ENCODE peak calls at places on chromosomes 12 and 14, in eight cellular contexts. W, L, D, Z, S, Y, K and A are unnamed samples.

GRCh38 chr14:89720741-89721315 is 233.7 kb downstream of the EFCAB11 start:
- DNase-seq in K (no peak), D (no peak), Y (no peak), L (peak), S (no peak), W (no peak), Z (peak), A (no peak)

GRCh38 chr14:94598816-94599655 is 13.2 kb upstream of the SERPINA3 start:
- DNase-seq in Y (peak), D (peak), W (peak), Z (peak), L (peak), S (peak), K (peak), A (peak)

GRCh38 chr12:84658877-84659276 is 253.7 kb downstream of the SLC6A15 start:
- DNase-seq in K (no peak), S (no peak), Z (no peak), D (no peak), L (no peak), Y (no peak), W (no peak), A (no peak)

GRCh38 chr14:29584992-29585391 is 342.7 kb downstream of the PRKD1 start:
- DNase-seq in K (peak), Z (no peak), L (peak), D (peak), S (no peak), W (peak), Y (peak), A (peak)

GRCh38 chr14:90820958-90821357 is 4.7 kb upstream of the TTC7B start:
- DNase-seq in Z (peak), K (no peak), L (peak), S (peak), W (no peak), Y (no peak), D (no peak), A (peak)

GRCh38 chr12:14998941-14999340 is 26.1 kb downstream of the PDE6H start:
- DNase-seq in Z (no peak), W (no peak), Y (no peak), K (no peak), D (no peak), L (peak), S (no peak), A (no peak)

GRCh38 chr12:119840617-119841016 is 36.5 kb downstream of the CIT start:
- DNase-seq in S (no peak), L (no peak), D (no peak), Z (no peak), Y (no peak), W (no peak), K (no peak), A (no peak)

GRCh38 chr12:24795699-24796385 is 153.1 kb downstream of the BCAT1 start:
- DNase-seq in Z (no peak), K (no peak), W (no peak), Y (no peak), D (no peak), S (peak), L (no peak), A (no peak)

GRCh38 chr14:70536830-70537229 is 2.0 kb upstream of the ADAM20 start:
- DNase-seq in K (no peak), L (no peak), Z (no peak), D (no peak), W (no peak), S (no peak), Y (no peak), A (no peak)

GRCh38 chr12:108788076-108788782 is 56.9 kb upstream of the CORO1C start:
- DNase-seq in Y (no peak), D (peak), S (no peak), L (no peak), K (no peak), W (no peak), Z (no peak), A (peak)

GRCh38 chr12:67035121-67035520 is 234.0 kb upstream of the CAND1 start:
- DNase-seq in K (no peak), Z (no peak), S (no peak), L (no peak), Y (no peak), D (no peak), W (no peak), A (no peak)

GRCh38 chr12:48980389-48980952 is 2.3 kb downstream of the WNT1 start:
- DNase-seq in Y (peak), W (peak), K (no peak), S (no peak), L (no peak), Z (no peak), D (no peak), A (no peak)

GRCh38 chr12:51365276-51365675 is 18.8 kb upstream of the CELA1 start:
- DNase-seq in Z (no peak), S (no peak), Y (no peak), W (no peak), L (no peak), D (no peak), K (no peak), A (no peak)

GRCh38 chr12:586318-587071 is 76.8 kb downstream of the NINJ2 start:
- DNase-seq in W (no peak), D (peak), L (no peak), S (no peak), Y (no peak), Z (no peak), K (no peak), A (no peak)

GRCh38 chr14:99534863-99535262 is 53.7 kb downstream of the CCNK start:
- DNase-seq in L (peak), W (no peak), D (peak), S (no peak), K (no peak), Y (no peak), Z (no peak), A (no peak)

GRCh38 chr12:452667-453210 is 7.0 kb upstream of the B4GALNT3 start:
- DNase-seq in Y (no peak), L (no peak), K (no peak), S (no peak), Z (peak), D (no peak), W (no peak), A (peak)

GRCh38 chr14:35341454-35342159 is 49.4 kb downstream of the PSMA6 start:
- DNase-seq in W (peak), Z (peak), S (peak), L (peak), K (peak), Y (peak), D (peak), A (peak)

GRCh38 chr12:69405466-69405865 is 45.9 kb downstream of the YEATS4 start:
- DNase-seq in L (peak), D (no peak), Y (peak), Z (no peak), W (peak), K (peak), S (peak), A (peak)
- H3K27ac ChIP-seq in L (no peak), D (no peak), Y (peak), Z (no peak), W (peak), K (no peak), S (no peak), A (peak)

DNA sequence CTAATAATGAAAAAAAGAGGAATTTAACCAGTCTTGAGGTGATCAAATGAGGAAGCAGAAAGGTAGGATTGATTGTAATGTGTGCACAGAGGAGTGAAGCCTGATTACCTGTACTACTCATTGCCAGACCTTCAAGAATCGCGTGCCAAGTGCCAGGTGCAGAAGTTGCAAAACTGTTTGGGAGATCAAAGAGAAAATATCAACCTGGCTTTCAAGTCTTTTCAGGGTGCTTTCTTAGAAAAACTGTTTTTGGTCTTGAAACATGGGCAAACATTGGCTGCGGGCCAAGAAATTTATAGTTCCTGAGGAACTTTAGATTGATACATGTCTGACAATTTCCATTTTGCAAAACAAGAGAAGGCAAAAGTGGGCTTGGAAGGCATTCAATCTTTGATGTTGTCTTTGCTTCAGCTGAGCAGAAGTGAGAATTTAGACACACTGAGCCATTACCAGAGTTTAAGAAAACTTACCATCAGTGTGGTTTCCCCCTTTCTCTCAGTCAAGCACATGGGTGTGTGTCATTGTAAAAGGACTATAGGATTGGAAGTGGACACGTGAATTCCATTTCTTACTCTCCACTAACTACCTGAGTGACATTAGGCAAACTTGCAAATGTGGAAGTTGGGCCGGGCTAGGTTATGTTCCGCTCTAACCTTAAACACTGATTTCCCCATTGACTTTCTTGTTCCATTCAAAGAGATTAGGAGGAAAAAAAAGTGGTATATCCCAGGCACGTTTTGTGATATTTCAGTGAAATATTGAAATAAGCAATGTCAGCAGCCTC is 486.2 kb downstream of the DIO2 start:
- DNase-seq in S (no peak), K (no peak), Z (peak), Y (no peak), D (no peak), L (no peak), W (no peak), A (peak)
- H3K27ac ChIP-seq in S (no peak), K (no peak), Z (no peak), Y (no peak), D (no peak), L (no peak), W (no peak), A (no peak)

DNA sequence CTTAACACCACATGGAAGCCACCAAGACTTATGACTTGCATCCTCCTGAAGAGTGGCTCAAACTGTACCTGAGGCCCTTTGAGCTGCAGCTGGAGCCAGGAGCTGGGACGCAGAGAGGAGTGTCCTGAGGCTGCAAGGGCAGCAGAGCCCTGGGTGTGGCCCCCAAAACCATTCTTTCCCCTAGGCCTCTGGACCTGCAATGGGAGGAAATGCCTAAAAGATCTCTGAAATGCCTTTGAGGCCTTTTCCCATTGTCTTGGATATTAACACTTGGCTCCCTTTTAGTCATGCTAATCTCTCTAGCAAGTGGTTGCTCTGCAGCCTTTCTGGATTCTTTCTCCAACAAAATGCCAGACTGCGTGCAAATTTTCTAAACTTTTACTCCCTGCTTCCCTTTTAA is 156.1 kb downstream of the SLC38A4 start:
- DNase-seq in S (no peak), Y (no peak), K (no peak), L (no peak), D (no peak), Z (no peak), W (no peak), A (no peak)
- H3K27ac ChIP-seq in S (no peak), Y (no peak), K (no peak), L (no peak), D (no peak), Z (no peak), W (no peak), A (no peak)

GRCh38 chr14:61218157-61218556 is 63.0 kb downstream of the TMEM30B start:
- DNase-seq in W (no peak), D (no peak), Z (no peak), S (no peak), Y (no peak), K (no peak), L (no peak), A (no peak)
- H3K27ac ChIP-seq in W (peak), D (no peak), Z (no peak), S (no peak), Y (no peak), K (no peak), L (no peak), A (no peak)

GRCh38 chr14:22564463-22564862 is 24.6 kb downstream of the DAD1 start:
- DNase-seq in K (no peak), Z (no peak), Y (no peak), S (no peak), W (no peak), D (no peak), L (no peak), A (no peak)
- H3K27ac ChIP-seq in K (no peak), Z (peak), Y (no peak), S (no peak), W (peak), D (peak), L (no peak), A (no peak)

DNA sequence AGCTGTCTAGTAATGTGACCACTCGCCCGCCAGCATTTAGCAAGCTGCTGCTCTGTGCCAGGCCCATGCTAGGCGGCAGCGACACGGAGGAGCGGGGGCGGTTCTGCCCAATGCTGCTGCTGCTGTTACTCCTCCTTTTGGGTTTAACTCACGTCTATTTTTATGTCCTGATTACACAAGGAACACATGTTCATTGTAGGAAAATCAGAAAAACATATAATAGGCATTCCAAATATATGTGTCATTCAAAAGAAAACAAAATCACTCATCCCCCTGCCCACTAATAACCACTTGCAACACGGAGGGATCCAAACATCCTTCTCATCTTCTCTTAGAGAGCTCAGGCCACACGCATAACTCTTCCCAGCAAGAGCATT is 30.4 kb downstream of the CCDC92 start:
- DNase-seq in Y (no peak), S (peak), K (peak), W (no peak), D (no peak), L (peak), Z (no peak), A (peak)
- H3K27ac ChIP-seq in Y (no peak), S (no peak), K (peak), W (no peak), D (no peak), L (no peak), Z (no peak), A (peak)

DNA sequence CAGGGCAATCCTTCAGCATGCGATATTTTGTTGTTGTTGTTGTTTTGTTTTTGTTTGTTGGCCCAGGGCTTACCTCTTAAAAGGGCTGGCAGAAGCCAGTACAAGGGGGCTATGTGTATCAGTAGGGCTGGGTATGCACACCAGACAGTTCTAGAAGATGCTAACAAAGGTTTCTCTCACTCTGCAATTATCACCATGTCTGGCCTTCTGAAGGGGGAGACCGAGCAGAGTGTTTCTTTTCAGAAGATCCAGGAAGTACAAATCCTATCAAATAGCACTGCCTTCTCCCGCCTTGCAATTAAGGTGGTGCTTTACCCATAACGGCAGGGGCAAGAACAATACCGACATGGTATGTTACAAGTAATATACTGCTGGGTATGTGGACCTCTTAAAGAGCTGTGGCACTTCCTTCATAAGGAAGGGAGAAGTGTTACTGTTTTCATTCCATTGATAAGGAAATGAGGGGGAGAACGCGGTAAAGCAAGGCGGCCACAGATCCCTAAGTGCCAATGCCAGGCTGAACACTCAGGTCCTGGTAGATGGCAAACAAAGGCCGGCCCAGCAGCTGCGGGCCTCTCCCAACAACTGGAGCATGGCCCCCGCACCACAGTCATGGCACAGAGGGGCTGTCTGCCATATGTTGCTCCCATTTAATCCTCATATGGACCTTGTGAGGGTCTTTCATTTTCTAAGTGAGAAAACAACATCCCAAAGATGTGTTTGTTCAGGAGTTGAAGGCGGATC is 19.2 kb upstream of the CACNA2D4 start:
- DNase-seq in W (no peak), L (no peak), Y (no peak), S (no peak), Z (peak), D (no peak), K (no peak), A (no peak)
- H3K27ac ChIP-seq in W (no peak), L (no peak), Y (no peak), S (no peak), Z (peak), D (peak), K (no peak), A (no peak)